ENCODE peak calls at places on chromosomes 6 and 20, in six cellular contexts. H is neural progenitor cell, N is PC-3, S is GM23338, J is hepatocyte, Z is OCI-LY7. K is an unnamed sample.

GRCh38 chr6:152170702-152171667 is 363.5 kb downstream of the ESR1 start:
- DNase-seq in H (no peak), N (no peak), S (peak), J (peak), Z (no peak), K (no peak)

GRCh38 chr20:21166801-21167200 is 40.9 kb downstream of the KIZ start:
- DNase-seq in H (no peak), N (no peak), S (no peak), J (no peak), Z (peak), K (no peak)

GRCh38 chr6:157224178-157224956 is 99.0 kb downstream of the TMEM242 start:
- DNase-seq in H (no peak), N (no peak), S (no peak), J (no peak), Z (peak), K (no peak)

GRCh38 chr6:34295721-34296120 is 46.9 kb upstream of the SMIM29 start:
- DNase-seq in H (no peak), N (no peak), S (no peak), J (no peak), Z (peak), K (no peak)

GRCh38 chr6:90677440-90677839 is 90.6 kb upstream of the MAP3K7 start:
- DNase-seq in H (no peak), N (no peak), S (no peak), J (no peak), Z (no peak), K (no peak)

GRCh38 chr20:41030536-41031242 is 2.1 kb downstream of the TOP1 start:
- DNase-seq in H (no peak), N (peak), S (no peak), J (no peak), Z (no peak), K (peak)

GRCh38 chr6:16657768-16658167 is 103.5 kb downstream of the ATXN1 start:
- DNase-seq in H (no peak), N (no peak), S (no peak), J (no peak), Z (no peak), K (no peak)

GRCh38 chr6:54802775-54803631 is 43.6 kb upstream of the FAM83B start:
- DNase-seq in H (peak), N (peak), S (peak), J (peak), Z (no peak), K (peak)

GRCh38 chr6:18491303-18492090 is 104.3 kb downstream of the RNF144B start:
- DNase-seq in H (no peak), N (peak), S (peak), J (no peak), Z (no peak), K (no peak)

GRCh38 chr6:73264446-73264845 is 1.4 kb upstream of the KHDC1 start:
- DNase-seq in H (no peak), N (peak), S (no peak), J (peak), Z (no peak), K (no peak)

GRCh38 chr20:35776513-35777101 is 4.8 kb downstream of the PHF20 start:
- DNase-seq in H (no peak), N (peak), S (no peak), J (peak), Z (no peak), K (peak)

GRCh38 chr6:2970753-2971419 is 481 bp downstream of the SERPINB6 start:
- DNase-seq in H (peak), N (peak), S (peak), J (peak), Z (no peak), K (peak)

GRCh38 chr20:58112017-58112781 is 116.3 kb downstream of the ANKRD60 start:
- DNase-seq in H (no peak), N (peak), S (no peak), J (no peak), Z (peak), K (peak)

GRCh38 chr6:89886378-89887120 is 7.7 kb upstream of the GJA10 start:
- DNase-seq in H (no peak), N (no peak), S (no peak), J (no peak), Z (no peak), K (no peak)

GRCh38 chr6:31887173-31887572 is 8.4 kb upstream of the SLC44A4 start:
- DNase-seq in H (no peak), N (no peak), S (no peak), J (no peak), Z (no peak), K (no peak)

GRCh38 chr6:156010-156409 is 136.3 kb upstream of the DUSP22 start:
- DNase-seq in H (no peak), N (peak), S (no peak), J (no peak), Z (no peak), K (no peak)

GRCh38 chr6:110188791-110189190 is 8.6 kb downstream of the CDC40 start:
- DNase-seq in H (no peak), N (peak), S (no peak), J (no peak), Z (no peak), K (peak)

GRCh38 chr20:12916699-12917098 is 92.1 kb upstream of the SPTLC3 start:
- DNase-seq in H (peak), N (no peak), S (no peak), J (peak), Z (no peak), K (peak)

GRCh38 chr6:146781836-146782235 is 183.1 kb downstream of the ADGB start:
- DNase-seq in H (no peak), N (no peak), S (no peak), J (no peak), Z (no peak), K (peak)

GRCh38 chr6:38708483-38708882 is 5.5 kb upstream of the GLO1 start:
- DNase-seq in H (no peak), N (no peak), S (no peak), J (no peak), Z (no peak), K (no peak)

GRCh38 chr6:41644297-41644879 is 6.1 kb downstream of the MDFI start:
- DNase-seq in H (peak), N (no peak), S (peak), J (no peak), Z (no peak), K (no peak)

GRCh38 chr6:149035806-149036205 is 281.7 kb upstream of the TAB2 start:
- DNase-seq in H (no peak), N (no peak), S (no peak), J (no peak), Z (no peak), K (no peak)

GRCh38 chr6:136547336-136547735 is 2.9 kb downstream of the MAP7 start:
- DNase-seq in H (peak), N (peak), S (peak), J (peak), Z (no peak), K (peak)

GRCh38 chr6:146594495-146594894 is 4.3 kb upstream of the ADGB start:
- DNase-seq in H (no peak), N (no peak), S (no peak), J (no peak), Z (no peak), K (no peak)

GRCh38 chr20:5970381-5970780 is 19.9 kb downstream of the MCM8 start:
- DNase-seq in H (no peak), N (no peak), S (no peak), J (no peak), Z (no peak), K (no peak)
- TF ChIP-seq EZH2phosphoT487 in H (no peak), N (no peak), S (no peak), J (no peak), Z (no peak), K (no peak)

GRCh38 chr6:165899592-165899991 is 236.6 kb upstream of the PDE10A start:
- DNase-seq in H (no peak), N (no peak), S (no peak), J (no peak), Z (no peak), K (no peak)

GRCh38 chr6:165893431-165893830 is 230.4 kb upstream of the PDE10A start:
- DNase-seq in H (no peak), N (no peak), S (no peak), J (no peak), Z (no peak), K (no peak)

GRCh38 chr6:165894228-165894825 is 231.3 kb upstream of the PDE10A start:
- DNase-seq in H (no peak), N (no peak), S (no peak), J (no peak), Z (no peak), K (no peak)

GRCh38 chr6:165891320-165891719 is 228.3 kb upstream of the PDE10A start:
- DNase-seq in H (no peak), N (no peak), S (peak), J (no peak), Z (no peak), K (no peak)

GRCh38 chr6:165895421-165896165 is 232.6 kb upstream of the PDE10A start:
- DNase-seq in H (no peak), N (no peak), S (no peak), J (no peak), Z (no peak), K (peak)
- TF ChIP-seq EZH2phosphoT487 in H (no peak), N (no peak), S (no peak), J (no peak), Z (no peak), K (no peak)

GRCh38 chr20:47429409-47429808 is 72.3 kb upstream of the NCOA3 start:
- DNase-seq in H (no peak), N (no peak), S (no peak), J (no peak), Z (no peak), K (no peak)

GRCh38 chr20:47428851-47429336 is 72.4 kb upstream of the ZMYND8 start:
- DNase-seq in H (no peak), N (no peak), S (no peak), J (no peak), Z (no peak), K (no peak)

GRCh38 chr20:47430862-47431588 is 70.7 kb upstream of the NCOA3 start:
- DNase-seq in H (no peak), N (no peak), S (no peak), J (no peak), Z (no peak), K (no peak)

GRCh38 chr20:47428164-47428563 is 71.7 kb upstream of the ZMYND8 start:
- DNase-seq in H (no peak), N (no peak), S (peak), J (no peak), Z (no peak), K (no peak)

GRCh38 chr20:47432251-47433210 is 69.2 kb upstream of the NCOA3 start:
- DNase-seq in H (no peak), N (peak), S (no peak), J (no peak), Z (no peak), K (peak)
- TF ChIP-seq EZH2phosphoT487 in H (no peak), N (no peak), S (no peak), J (no peak), Z (no peak), K (no peak)

GRCh38 chr6:106066984-106067383 is 19.2 kb upstream of the PRDM1 start:
- DNase-seq in H (no peak), N (no peak), S (no peak), J (no peak), Z (no peak), K (no peak)

GRCh38 chr6:106064766-106065165 is 21.4 kb upstream of the PRDM1 start:
- DNase-seq in H (no peak), N (no peak), S (no peak), J (no peak), Z (no peak), K (peak)

GRCh38 chr6:106070626-106071025 is 15.5 kb upstream of the PRDM1 start:
- DNase-seq in H (no peak), N (peak), S (no peak), J (no peak), Z (no peak), K (no peak)

GRCh38 chr6:106072501-106073140 is 13.5 kb upstream of the PRDM1 start:
- DNase-seq in H (no peak), N (no peak), S (peak), J (no peak), Z (peak), K (no peak)

DNA sequence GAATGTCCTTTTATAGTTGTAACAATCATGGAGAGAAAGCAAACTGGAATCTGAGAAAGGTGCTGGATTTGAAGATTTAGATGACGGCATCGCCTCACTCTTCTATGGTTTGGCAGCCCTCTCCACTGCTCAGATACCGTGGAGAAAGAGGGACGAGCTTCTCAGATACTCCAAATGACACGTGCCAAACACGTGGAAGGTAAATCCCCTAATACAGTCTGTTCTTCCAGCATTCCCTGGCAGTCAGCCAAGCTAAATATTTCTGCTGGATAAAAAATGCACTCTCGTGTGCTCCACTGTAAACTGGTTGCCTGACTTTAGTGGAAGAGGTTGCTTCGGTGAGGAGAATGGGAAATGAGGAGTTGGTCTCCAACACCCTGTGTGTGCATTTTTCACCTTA is 16.7 kb upstream of the PRDM1 start:
- DNase-seq in H (no peak), N (peak), S (no peak), J (peak), Z (no peak), K (peak)
- TF ChIP-seq EZH2phosphoT487 in H (no peak), N (no peak), S (no peak), J (no peak), Z (no peak), K (no peak)

DNA sequence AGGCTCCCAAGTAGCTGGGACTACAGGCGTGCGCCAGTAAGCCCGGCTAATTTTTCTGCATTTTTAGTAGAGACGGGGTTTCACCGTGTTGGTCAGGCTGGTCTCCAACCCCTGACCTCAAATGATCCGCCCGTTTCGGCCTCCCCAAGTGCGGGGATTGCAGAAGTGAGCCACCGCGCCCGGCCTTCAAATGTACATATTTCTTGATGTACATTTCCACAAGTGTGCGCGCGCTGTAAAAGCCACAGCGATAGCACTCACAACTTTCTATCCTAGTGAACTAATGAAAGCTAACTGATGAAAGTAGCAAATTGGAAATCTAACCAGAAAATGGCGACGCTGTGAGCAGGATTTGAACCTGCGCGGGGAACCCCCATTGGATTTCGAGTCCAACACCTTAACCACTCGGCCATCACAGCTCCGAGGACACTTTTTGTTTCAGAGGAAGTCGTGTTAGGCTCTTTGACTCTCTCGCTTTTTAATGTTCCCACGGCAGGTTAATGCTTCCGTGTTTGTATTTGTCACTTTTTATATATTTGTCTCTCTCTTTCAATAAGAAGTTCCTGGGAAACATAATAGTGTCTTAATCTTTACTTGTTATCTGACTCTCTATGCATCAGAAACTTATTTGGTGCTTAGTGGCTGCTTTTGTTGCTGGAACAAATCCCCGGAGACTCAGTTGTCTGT is 199.4 kb upstream of the ZNF184 start:
- DNase-seq in H (peak), N (peak), S (peak), J (peak), Z (no peak), K (peak)
- TF ChIP-seq EZH2phosphoT487 in H (no peak), N (no peak), S (no peak), J (no peak), Z (no peak), K (no peak)

GRCh38 chr6:13273931-13274706 is 54.2 kb downstream of the TBC1D7 start:
- DNase-seq in H (no peak), N (no peak), S (no peak), J (no peak), Z (no peak), K (no peak)

GRCh38 chr6:13273202-13273930 is 55.0 kb downstream of the TBC1D7 start:
- DNase-seq in H (no peak), N (no peak), S (no peak), J (no peak), Z (no peak), K (no peak)

GRCh38 chr6:13274707-13275434 is 53.5 kb downstream of the TBC1D7 start:
- DNase-seq in H (peak), N (no peak), S (no peak), J (no peak), Z (no peak), K (no peak)

GRCh38 chr6:13275435-13275989 is 52.8 kb downstream of the TBC1D7 start:
- DNase-seq in H (no peak), N (no peak), S (no peak), J (no peak), Z (no peak), K (no peak)

DNA sequence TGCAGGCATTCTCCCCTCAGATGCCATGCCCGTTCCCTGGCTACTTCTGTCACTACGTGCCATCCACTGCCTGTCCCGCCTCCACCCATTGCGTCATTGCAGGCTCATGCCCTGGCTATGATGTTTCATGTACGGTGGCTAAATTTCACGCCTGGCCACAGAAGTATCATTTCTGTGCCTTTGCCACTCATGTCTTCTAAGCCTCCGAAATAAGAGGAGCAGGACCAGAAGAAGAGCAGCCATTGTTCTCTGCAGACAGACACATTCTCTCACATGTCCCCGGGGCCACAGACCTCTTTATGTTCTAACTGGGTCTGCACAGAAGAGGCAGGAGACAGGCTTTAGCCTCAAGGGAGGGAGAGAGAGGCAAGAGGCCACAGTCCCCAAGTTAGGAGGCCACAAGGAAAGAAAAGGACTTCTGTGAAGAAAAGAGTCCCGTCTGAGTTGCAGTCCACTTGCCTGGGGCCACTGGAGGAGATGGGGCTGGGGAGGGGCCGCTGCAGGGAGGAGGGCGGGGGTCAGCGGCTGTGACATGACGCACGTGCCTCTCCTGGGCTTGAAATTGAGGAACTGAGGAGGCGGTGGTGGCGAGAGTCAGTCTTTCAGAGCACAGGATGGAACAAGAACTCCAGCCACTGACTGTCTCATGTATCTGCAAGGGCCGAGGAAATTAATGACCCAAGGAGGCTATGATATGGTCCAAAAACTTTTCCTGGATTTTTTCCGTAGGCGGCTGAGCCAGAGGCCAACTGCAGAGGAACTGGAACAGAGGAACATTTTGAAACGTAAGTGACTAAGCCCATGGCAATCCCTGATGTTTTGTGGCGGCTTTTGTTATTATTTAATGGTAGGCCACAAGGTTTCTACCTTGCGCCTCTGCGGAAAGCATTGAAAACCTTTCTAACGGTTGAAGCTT is 55.9 kb downstream of the TBC1D7 start:
- DNase-seq in H (no peak), N (no peak), S (no peak), J (no peak), Z (peak), K (no peak)
- TF ChIP-seq EZH2phosphoT487 in H (no peak), N (no peak), S (no peak), J (no peak), Z (no peak), K (no peak)

GRCh38 chr6:85670573-85670972 is 27.9 kb upstream of the SYNCRIP start:
- DNase-seq in H (no peak), N (peak), S (peak), J (no peak), Z (peak), K (peak)

GRCh38 chr6:85673198-85674139 is 30.8 kb upstream of the SYNCRIP start:
- DNase-seq in H (no peak), N (no peak), S (peak), J (no peak), Z (peak), K (no peak)

GRCh38 chr6:85672623-85673022 is 29.9 kb upstream of the SYNCRIP start:
- DNase-seq in H (no peak), N (no peak), S (peak), J (no peak), Z (peak), K (no peak)

GRCh38 chr6:85672050-85672449 is 29.4 kb upstream of the SYNCRIP start:
- DNase-seq in H (no peak), N (no peak), S (peak), J (no peak), Z (peak), K (no peak)

DNA sequence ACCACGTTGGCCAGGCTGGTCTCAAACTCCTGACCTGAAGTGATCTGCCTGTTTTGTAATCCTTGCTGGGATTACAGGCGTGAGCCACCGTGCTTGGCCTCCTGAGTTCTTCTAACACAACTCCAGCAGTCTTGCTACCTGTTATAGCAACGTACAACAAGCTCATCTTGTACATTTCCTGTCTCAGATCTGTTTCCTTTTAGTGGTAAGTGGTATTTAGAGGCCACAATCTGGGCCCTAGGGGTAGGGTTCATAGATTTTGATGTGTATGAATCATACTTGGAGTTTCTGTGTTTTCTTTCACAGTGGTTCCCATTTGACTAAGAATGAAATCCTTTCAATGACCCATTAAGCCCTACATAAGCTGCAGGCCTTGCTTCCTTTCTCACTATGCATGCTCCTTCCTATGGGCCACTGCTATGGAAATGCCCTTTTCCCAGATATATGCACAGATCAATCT is 27.1 kb upstream of the SYNCRIP start:
- DNase-seq in H (no peak), N (peak), S (peak), J (no peak), Z (peak), K (peak)
- TF ChIP-seq EZH2phosphoT487 in H (no peak), N (no peak), S (no peak), J (no peak), Z (no peak), K (no peak)

GRCh38 chr6:131290955-131291354 is 155.7 kb downstream of the AKAP7 start:
- DNase-seq in H (no peak), N (no peak), S (no peak), J (no peak), Z (no peak), K (no peak)
- TF ChIP-seq EZH2phosphoT487 in H (no peak), N (no peak), S (no peak), J (no peak), Z (no peak), K (no peak)